ENCODE peak calls at places on chromosomes 1 and 21, in seven cellular contexts. One of them, this sample, is unnamed.

GRCh38 chr1:167738158-167738557 is 16.4 kb downstream of the MPZL1 start:
- DNase-seq in heart left ventricle: no peak
- DNase-seq in body of pancreas: no peak
- DNase-seq in A549: no peak
- DNase-seq in HFF-Myc: no peak
- DNase-seq in CD8-positive, alpha-beta T cell: no peak
- DNase-seq in AG09309: no peak
- DNase-seq in this sample: no peak

GRCh38 chr1:61222240-61222639 is 139.9 kb downstream of the NFIA start:
- DNase-seq in heart left ventricle: no peak
- DNase-seq in body of pancreas: no peak
- DNase-seq in AG09309: no peak
- DNase-seq in HFF-Myc: no peak
- DNase-seq in A549: no peak
- DNase-seq in CD8-positive, alpha-beta T cell: no peak
- DNase-seq in this sample: no peak

GRCh38 chr1:2233997-2234761 is 6.1 kb downstream of the SKI start:
- DNase-seq in heart left ventricle: peak
- DNase-seq in A549: peak
- DNase-seq in body of pancreas: peak
- DNase-seq in HFF-Myc: no peak
- DNase-seq in AG09309: peak
- DNase-seq in CD8-positive, alpha-beta T cell: peak
- DNase-seq in this sample: no peak

GRCh38 chr1:8663915-8664331 is 153.5 kb downstream of the RERE start:
- DNase-seq in body of pancreas: no peak
- DNase-seq in AG09309: no peak
- DNase-seq in A549: no peak
- DNase-seq in HFF-Myc: no peak
- DNase-seq in CD8-positive, alpha-beta T cell: no peak
- DNase-seq in heart left ventricle: no peak
- DNase-seq in this sample: no peak

GRCh38 chr1:18149113-18149641 is 41.6 kb downstream of the IGSF21 start:
- DNase-seq in AG09309: no peak
- DNase-seq in A549: no peak
- DNase-seq in CD8-positive, alpha-beta T cell: no peak
- DNase-seq in body of pancreas: no peak
- DNase-seq in HFF-Myc: no peak
- DNase-seq in heart left ventricle: no peak
- DNase-seq in this sample: no peak

GRCh38 chr1:42420145-42420544 is 35.7 kb downstream of the ZMYND12 start:
- DNase-seq in heart left ventricle: no peak
- DNase-seq in A549: no peak
- DNase-seq in AG09309: no peak
- DNase-seq in CD8-positive, alpha-beta T cell: no peak
- DNase-seq in HFF-Myc: no peak
- DNase-seq in body of pancreas: no peak
- DNase-seq in this sample: no peak

GRCh38 chr1:148353461-148354283 is 129.4 kb downstream of the PPIAL4G start:
- DNase-seq in body of pancreas: no peak
- DNase-seq in A549: peak
- DNase-seq in heart left ventricle: no peak
- DNase-seq in HFF-Myc: peak
- DNase-seq in CD8-positive, alpha-beta T cell: no peak
- DNase-seq in AG09309: no peak
- DNase-seq in this sample: peak

GRCh38 chr1:181620183-181620582 is 136.9 kb downstream of the CACNA1E start:
- DNase-seq in body of pancreas: no peak
- DNase-seq in AG09309: no peak
- DNase-seq in CD8-positive, alpha-beta T cell: no peak
- DNase-seq in HFF-Myc: no peak
- DNase-seq in A549: no peak
- DNase-seq in heart left ventricle: no peak
- DNase-seq in this sample: no peak

GRCh38 chr1:54475357-54476230 is 69.4 kb upstream of the SSBP3 start:
- DNase-seq in body of pancreas: no peak
- DNase-seq in heart left ventricle: no peak
- DNase-seq in CD8-positive, alpha-beta T cell: peak
- DNase-seq in AG09309: no peak
- DNase-seq in A549: no peak
- DNase-seq in HFF-Myc: no peak
- DNase-seq in this sample: no peak

GRCh38 chr1:94025383-94026340 is 95.3 kb downstream of the ABCA4 start:
- DNase-seq in heart left ventricle: no peak
- DNase-seq in body of pancreas: peak
- DNase-seq in AG09309: peak
- DNase-seq in CD8-positive, alpha-beta T cell: no peak
- DNase-seq in A549: peak
- DNase-seq in HFF-Myc: no peak
- DNase-seq in this sample: no peak

GRCh38 chr1:31980835-31981782 is 32.6 kb upstream of the KHDRBS1 start:
- DNase-seq in A549: no peak
- DNase-seq in HFF-Myc: no peak
- DNase-seq in CD8-positive, alpha-beta T cell: no peak
- DNase-seq in heart left ventricle: no peak
- DNase-seq in AG09309: no peak
- DNase-seq in body of pancreas: no peak
- DNase-seq in this sample: peak

GRCh38 chr1:159282118-159282517 is 20.0 kb upstream of the FCER1A start:
- DNase-seq in A549: peak
- DNase-seq in AG09309: no peak
- DNase-seq in body of pancreas: no peak
- DNase-seq in HFF-Myc: no peak
- DNase-seq in heart left ventricle: no peak
- DNase-seq in CD8-positive, alpha-beta T cell: no peak
- DNase-seq in this sample: no peak

GRCh38 chr1:196148367-196148970 is 459.8 kb downstream of the KCNT2 start:
- DNase-seq in body of pancreas: no peak
- DNase-seq in HFF-Myc: peak
- DNase-seq in heart left ventricle: no peak
- DNase-seq in A549: peak
- DNase-seq in AG09309: peak
- DNase-seq in CD8-positive, alpha-beta T cell: no peak
- DNase-seq in this sample: no peak

GRCh38 chr1:79599257-79599656 is 592.7 kb upstream of the ADGRL4 start:
- DNase-seq in HFF-Myc: no peak
- DNase-seq in heart left ventricle: no peak
- DNase-seq in AG09309: no peak
- DNase-seq in body of pancreas: no peak
- DNase-seq in A549: no peak
- DNase-seq in CD8-positive, alpha-beta T cell: no peak
- DNase-seq in this sample: no peak

GRCh38 chr1:61322769-61323168 is 240.4 kb downstream of the NFIA start:
- DNase-seq in HFF-Myc: no peak
- DNase-seq in AG09309: no peak
- DNase-seq in CD8-positive, alpha-beta T cell: no peak
- DNase-seq in body of pancreas: no peak
- DNase-seq in heart left ventricle: no peak
- DNase-seq in A549: peak
- DNase-seq in this sample: no peak

GRCh38 chr1:7667625-7668218 is 103.4 kb upstream of the VAMP3 start:
- DNase-seq in HFF-Myc: peak
- DNase-seq in body of pancreas: peak
- DNase-seq in heart left ventricle: peak
- DNase-seq in CD8-positive, alpha-beta T cell: peak
- DNase-seq in A549: peak
- DNase-seq in AG09309: peak
- DNase-seq in this sample: peak

GRCh38 chr1:214494706-214495105 is 56.7 kb downstream of the PTPN14 start:
- DNase-seq in heart left ventricle: no peak
- DNase-seq in body of pancreas: no peak
- DNase-seq in A549: peak
- DNase-seq in CD8-positive, alpha-beta T cell: no peak
- DNase-seq in AG09309: no peak
- DNase-seq in HFF-Myc: no peak
- DNase-seq in this sample: no peak

GRCh38 chr21:32411366-32412161 is 942 bp upstream of the EVA1C start:
- DNase-seq in heart left ventricle: peak
- DNase-seq in AG09309: no peak
- DNase-seq in HFF-Myc: no peak
- DNase-seq in body of pancreas: peak
- DNase-seq in A549: peak
- DNase-seq in CD8-positive, alpha-beta T cell: peak
- DNase-seq in this sample: no peak

GRCh38 chr1:180228648-180229482 is 1.2 kb upstream of the LHX4 start:
- DNase-seq in heart left ventricle: no peak
- DNase-seq in AG09309: no peak
- DNase-seq in body of pancreas: no peak
- DNase-seq in A549: peak
- DNase-seq in HFF-Myc: no peak
- DNase-seq in CD8-positive, alpha-beta T cell: no peak
- DNase-seq in this sample: no peak

GRCh38 chr1:20209471-20209870 is 23.2 kb upstream of the PLA2G2C start:
- DNase-seq in A549: no peak
- DNase-seq in CD8-positive, alpha-beta T cell: no peak
- DNase-seq in heart left ventricle: no peak
- DNase-seq in body of pancreas: no peak
- DNase-seq in AG09309: no peak
- DNase-seq in HFF-Myc: no peak
- DNase-seq in this sample: no peak

GRCh38 chr1:184618851-184619250 is 135.8 kb downstream of the EDEM3 start:
- DNase-seq in A549: no peak
- DNase-seq in AG09309: no peak
- DNase-seq in heart left ventricle: no peak
- DNase-seq in CD8-positive, alpha-beta T cell: no peak
- DNase-seq in HFF-Myc: no peak
- DNase-seq in body of pancreas: no peak
- DNase-seq in this sample: no peak

DNA sequence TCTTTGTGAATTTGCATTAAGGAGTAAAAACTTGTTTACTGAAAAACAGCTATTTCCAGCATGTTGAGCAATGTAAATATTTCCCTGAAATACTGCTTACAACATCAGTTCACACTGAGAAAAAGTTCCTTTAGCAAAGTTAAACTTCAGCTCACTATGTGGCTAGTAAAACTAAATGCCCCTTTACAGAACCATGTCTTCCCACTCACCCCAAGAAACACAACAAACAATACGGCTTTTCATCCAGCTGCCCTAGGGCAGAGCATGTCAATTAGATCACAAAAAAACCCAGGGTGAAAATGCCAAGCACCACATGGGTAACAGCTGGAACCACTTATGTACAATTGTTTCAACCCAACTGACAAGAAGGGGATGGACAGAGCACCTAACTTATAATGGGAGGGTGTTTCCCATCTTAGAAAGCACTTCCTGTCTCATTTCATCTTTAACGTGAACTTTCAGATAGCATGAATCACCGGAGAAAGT is 6.7 kb downstream of the NID1 start:
- DNase-seq in AG09309: no peak
- DNase-seq in heart left ventricle: no peak
- DNase-seq in CD8-positive, alpha-beta T cell: no peak
- DNase-seq in A549: no peak
- DNase-seq in body of pancreas: no peak
- DNase-seq in HFF-Myc: peak
- DNase-seq in this sample: no peak
- H3K4me3 ChIP-seq in AG09309: no peak
- H3K4me3 ChIP-seq in heart left ventricle: no peak
- H3K4me3 ChIP-seq in CD8-positive, alpha-beta T cell: no peak
- H3K4me3 ChIP-seq in A549: no peak
- H3K4me3 ChIP-seq in body of pancreas: no peak
- H3K4me3 ChIP-seq in HFF-Myc: peak
- H3K4me3 ChIP-seq in this sample: no peak

DNA sequence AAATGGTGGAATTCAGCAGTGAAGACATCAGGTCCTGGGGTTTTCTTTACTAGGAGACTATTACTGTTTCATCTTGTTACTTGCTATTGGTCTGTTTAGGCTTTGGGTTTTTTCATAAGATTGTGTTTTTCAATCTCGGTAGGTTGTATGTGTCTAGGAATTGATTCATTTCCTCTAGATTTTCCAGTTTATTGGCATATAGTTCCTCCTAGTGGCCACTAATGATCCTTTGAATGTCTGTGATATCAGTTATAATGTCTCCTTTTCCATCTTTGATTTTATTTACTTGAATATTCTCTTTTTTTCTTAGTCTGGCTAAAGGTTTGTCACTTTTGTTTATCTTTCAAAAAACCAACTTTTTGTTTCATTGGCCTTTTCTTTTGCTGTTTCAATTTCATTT is 233.0 kb downstream of the RWDD3 start:
- DNase-seq in CD8-positive, alpha-beta T cell: no peak
- DNase-seq in AG09309: no peak
- DNase-seq in heart left ventricle: no peak
- DNase-seq in A549: no peak
- DNase-seq in body of pancreas: no peak
- DNase-seq in HFF-Myc: no peak
- DNase-seq in this sample: no peak
- TF ChIP-seq CTCF in CD8-positive, alpha-beta T cell: no peak
- TF ChIP-seq CTCF in AG09309: no peak
- TF ChIP-seq CTCF in heart left ventricle: peak
- TF ChIP-seq CTCF in A549: no peak
- TF ChIP-seq CTCF in body of pancreas: no peak
- TF ChIP-seq CTCF in HFF-Myc: no peak
- TF ChIP-seq CTCF in this sample: no peak

DNA sequence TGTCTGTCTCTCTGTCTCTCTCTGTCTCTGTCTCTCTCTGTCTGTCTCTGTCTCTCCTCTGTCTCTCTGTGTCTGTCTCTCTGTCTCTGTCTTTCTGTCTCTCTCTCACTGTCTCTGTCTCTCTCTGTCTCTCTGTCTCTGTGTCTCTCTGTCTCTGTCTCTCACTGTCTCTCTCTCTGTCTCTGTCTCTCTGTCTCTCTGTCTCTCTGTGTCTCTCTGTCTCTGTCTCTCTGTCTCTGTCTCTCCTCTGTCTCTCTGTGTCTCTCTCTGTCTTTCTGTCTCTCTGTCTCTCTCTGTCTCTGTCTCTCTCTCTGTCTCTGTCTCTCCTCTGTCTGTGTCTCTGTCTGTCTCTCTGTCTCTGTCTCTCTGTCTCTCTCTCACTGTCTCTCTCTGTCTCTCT is 873 bp upstream of the COL6A1 start:
- DNase-seq in body of pancreas: no peak
- DNase-seq in A549: no peak
- DNase-seq in CD8-positive, alpha-beta T cell: no peak
- DNase-seq in heart left ventricle: no peak
- DNase-seq in HFF-Myc: no peak
- DNase-seq in AG09309: no peak
- DNase-seq in this sample: no peak
- H3K4me3 ChIP-seq in body of pancreas: no peak
- H3K4me3 ChIP-seq in A549: peak
- H3K4me3 ChIP-seq in CD8-positive, alpha-beta T cell: peak
- H3K4me3 ChIP-seq in heart left ventricle: peak
- H3K4me3 ChIP-seq in HFF-Myc: peak
- H3K4me3 ChIP-seq in AG09309: no peak
- H3K4me3 ChIP-seq in this sample: no peak

GRCh38 chr1:143698016-143698415 is 273.8 kb downstream of the FAM72C start:
- DNase-seq in body of pancreas: peak
- DNase-seq in heart left ventricle: no peak
- DNase-seq in HFF-Myc: no peak
- DNase-seq in AG09309: no peak
- DNase-seq in CD8-positive, alpha-beta T cell: no peak
- DNase-seq in A549: peak
- DNase-seq in this sample: no peak
- TF ChIP-seq CTCF in body of pancreas: no peak
- TF ChIP-seq CTCF in heart left ventricle: no peak
- TF ChIP-seq CTCF in HFF-Myc: peak
- TF ChIP-seq CTCF in AG09309: no peak
- TF ChIP-seq CTCF in CD8-positive, alpha-beta T cell: no peak
- TF ChIP-seq CTCF in A549: peak
- TF ChIP-seq CTCF in this sample: peak

GRCh38 chr1:85584264-85584781 is 3.8 kb downstream of the CCN1 start:
- DNase-seq in A549: peak
- DNase-seq in heart left ventricle: no peak
- DNase-seq in HFF-Myc: no peak
- DNase-seq in AG09309: peak
- DNase-seq in body of pancreas: no peak
- DNase-seq in CD8-positive, alpha-beta T cell: no peak
- DNase-seq in this sample: no peak
- H3K4me3 ChIP-seq in A549: peak
- H3K4me3 ChIP-seq in heart left ventricle: no peak
- H3K4me3 ChIP-seq in HFF-Myc: peak
- H3K4me3 ChIP-seq in AG09309: no peak
- H3K4me3 ChIP-seq in body of pancreas: no peak
- H3K4me3 ChIP-seq in CD8-positive, alpha-beta T cell: no peak
- H3K4me3 ChIP-seq in this sample: no peak